ENCODE peak calls at places on chromosomes 1 and 21, in six cellular contexts. O is brain microvascular endothelial cell, X is left lung, T is GM23338, G is dorsolateral prefrontal cortex, J is cardiac fibroblast. P is an unnamed sample.

GRCh38 chr1:64877151-64877550 is 89.2 kb downstream of the JAK1 start:
- DNase-seq in O (no peak), X (no peak), T (no peak), G (no peak), J (no peak), P (no peak)

GRCh38 chr1:77536813-77537212 is 145.6 kb downstream of the ZZZ3 start:
- DNase-seq in O (peak), X (no peak), T (no peak), G (no peak), J (peak), P (no peak)

GRCh38 chr1:50959303-50959912 is 659 bp downstream of the FAF1 start:
- DNase-seq in O (peak), X (no peak), T (peak), G (no peak), J (peak), P (peak)

GRCh38 chr1:169904834-169905233 is 11.1 kb upstream of the SCYL3 start:
- DNase-seq in O (no peak), X (no peak), T (no peak), G (no peak), J (no peak), P (no peak)

GRCh38 chr1:192607836-192608235 is 28.1 kb upstream of the RGS13 start:
- DNase-seq in O (no peak), X (no peak), T (no peak), G (no peak), J (no peak), P (no peak)

GRCh38 chr1:200131551-200132125 is 104.1 kb downstream of the NR5A2 start:
- DNase-seq in O (peak), X (no peak), T (no peak), G (no peak), J (no peak), P (no peak)

GRCh38 chr1:116878804-116879477 is 30.8 kb upstream of the PTGFRN start:
- DNase-seq in O (peak), X (no peak), T (peak), G (no peak), J (peak), P (peak)

GRCh38 chr1:29120367-29120766 is 3.3 kb downstream of the TMEM200B start:
- DNase-seq in O (no peak), X (no peak), T (no peak), G (no peak), J (no peak), P (no peak)

GRCh38 chr1:41383094-41383852 is 22.0 kb downstream of the FOXO6 start:
- DNase-seq in O (peak), X (no peak), T (peak), G (no peak), J (no peak), P (peak)

GRCh38 chr21:35743571-35743970 is 316.8 kb downstream of the SETD4 start:
- DNase-seq in O (peak), X (no peak), T (no peak), G (no peak), J (peak), P (no peak)

GRCh38 chr1:170663011-170663410 is 920 bp upstream of the PRRX1 start:
- DNase-seq in O (peak), X (no peak), T (peak), G (no peak), J (peak), P (no peak)

GRCh38 chr1:110603058-110603457 is 3.1 kb downstream of the KCNA2 start:
- DNase-seq in O (no peak), X (no peak), T (no peak), G (no peak), J (no peak), P (no peak)

GRCh38 chr1:109271458-109271857 is 11.5 kb downstream of the PSRC1 start:
- DNase-seq in O (no peak), X (no peak), T (no peak), G (no peak), J (no peak), P (no peak)

GRCh38 chr1:112544753-112545152 is 36.0 kb downstream of the WNT2B start:
- DNase-seq in O (peak), X (no peak), T (no peak), G (no peak), J (peak), P (no peak)

GRCh38 chr1:162396201-162396906 is 14.8 kb downstream of the C1orf226 start:
- DNase-seq in O (no peak), X (no peak), T (no peak), G (no peak), J (no peak), P (no peak)

GRCh38 chr21:42193131-42193671 is 25.7 kb upstream of the ABCG1 start:
- DNase-seq in O (peak), X (no peak), T (no peak), G (no peak), J (peak), P (no peak)

GRCh38 chr1:184212649-184213314 is 161.3 kb downstream of the TSEN15 start:
- DNase-seq in O (peak), X (no peak), T (no peak), G (no peak), J (peak), P (no peak)

GRCh38 chr1:12556368-12556930 is 61.6 kb downstream of the DHRS3 start:
- DNase-seq in O (peak), X (peak), T (peak), G (no peak), J (peak), P (no peak)

GRCh38 chr21:39153373-39153772 is 29.9 kb downstream of the PSMG1 start:
- DNase-seq in O (no peak), X (no peak), T (peak), G (no peak), J (peak), P (no peak)
- TF ChIP-seq CTCF in O (peak), X (peak), T (peak), G (no peak), J (peak), P (peak)

DNA sequence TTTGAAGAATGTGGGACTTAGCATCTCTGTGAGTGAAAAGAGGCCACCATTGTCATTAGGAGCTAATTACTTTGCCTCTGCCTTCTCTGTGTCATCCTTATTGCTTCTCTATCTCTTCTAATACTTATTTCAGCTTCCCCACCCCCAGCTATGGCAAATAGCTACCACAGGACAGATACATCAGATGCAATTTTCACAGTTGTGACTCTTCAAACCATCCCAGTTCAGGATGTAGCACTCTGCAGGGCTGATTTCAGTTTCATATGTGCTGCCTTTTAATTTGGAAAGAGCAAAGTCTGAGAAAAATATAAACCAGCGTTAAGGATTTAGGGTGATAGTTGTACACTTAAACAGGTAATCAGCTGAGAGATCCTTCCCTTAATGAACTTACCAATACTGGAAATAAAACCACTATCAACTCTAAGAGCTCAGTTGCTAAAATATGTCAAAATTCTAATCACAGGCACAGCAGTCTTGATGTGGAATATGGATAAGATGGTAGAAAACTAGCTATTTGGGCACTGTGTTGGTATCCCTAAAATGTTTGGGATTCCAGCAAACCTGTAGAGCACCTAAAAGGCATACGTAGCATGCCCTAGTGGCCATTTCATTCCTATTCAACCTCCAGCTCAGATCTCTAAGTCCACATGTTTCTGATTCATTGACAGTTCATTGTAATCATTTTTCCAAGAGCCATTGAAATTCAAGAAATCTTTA is 148.4 kb downstream of the SYT2 start:
- DNase-seq in O (no peak), X (no peak), T (peak), G (no peak), J (no peak), P (no peak)
- TF ChIP-seq CTCF in O (no peak), X (no peak), T (peak), G (no peak), J (no peak), P (peak)

GRCh38 chr1:145960468-145961108 is 2.8 kb upstream of the LIX1L start:
- DNase-seq in O (no peak), X (peak), T (peak), G (peak), J (peak), P (peak)
- TF ChIP-seq CTCF in O (peak), X (peak), T (no peak), G (peak), J (peak), P (no peak)

GRCh38 chr1:58866578-58866977 is 82.7 kb upstream of the JUN start:
- DNase-seq in O (no peak), X (no peak), T (no peak), G (no peak), J (no peak), P (no peak)
- TF ChIP-seq CTCF in O (no peak), X (no peak), T (no peak), G (no peak), J (no peak), P (no peak)

DNA sequence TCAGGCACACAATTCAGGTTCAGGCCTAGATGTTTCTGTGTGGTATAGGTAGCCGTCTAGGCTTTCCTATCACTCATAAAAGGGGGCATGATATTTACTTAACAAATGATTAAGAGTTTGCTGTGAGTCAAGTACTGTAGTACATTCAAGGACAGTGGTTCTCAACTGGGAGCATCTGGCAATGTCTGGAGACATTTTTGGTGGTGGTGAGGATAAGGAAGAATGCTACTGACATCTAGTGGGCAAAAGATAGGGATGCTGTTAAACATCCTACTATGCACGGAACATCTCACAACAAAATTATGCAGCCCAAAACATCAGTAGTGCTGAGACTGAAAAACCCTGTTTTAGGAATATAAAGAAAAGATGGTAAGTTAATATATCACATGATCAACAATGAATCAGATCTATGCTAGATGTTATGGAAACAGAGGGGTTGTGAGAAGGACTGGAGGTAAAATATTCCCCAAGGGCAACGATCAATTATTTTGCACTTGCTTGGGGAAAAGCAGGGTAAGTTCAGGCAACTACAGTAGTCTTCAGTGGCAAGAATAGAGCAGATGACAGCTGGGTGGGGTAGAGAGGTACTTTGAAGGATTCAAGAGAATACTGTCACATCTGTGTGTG is 4.9 kb downstream of the DNTTIP2 start:
- DNase-seq in O (peak), X (no peak), T (peak), G (no peak), J (peak), P (no peak)
- TF ChIP-seq CTCF in O (peak), X (peak), T (peak), G (peak), J (peak), P (peak)

GRCh38 chr1:11262171-11263049 is at the start of gene MTOR:
- DNase-seq in O (peak), X (peak), T (peak), G (peak), J (peak), P (peak)
- TF ChIP-seq CTCF in O (peak), X (no peak), T (no peak), G (peak), J (peak), P (peak)

GRCh38 chr1:158803681-158804080 is 22.7 kb upstream of the OR6N2 start:
- DNase-seq in O (no peak), X (no peak), T (no peak), G (no peak), J (no peak), P (no peak)

GRCh38 chr1:158794247-158794646 is 13.2 kb upstream of the OR6N2 start:
- DNase-seq in O (no peak), X (no peak), T (peak), G (no peak), J (no peak), P (no peak)

GRCh38 chr1:158793604-158794003 is 12.6 kb upstream of the OR6N2 start:
- DNase-seq in O (no peak), X (no peak), T (peak), G (no peak), J (no peak), P (peak)

GRCh38 chr1:158799689-158800088 is 18.7 kb upstream of the OR6N2 start:
- DNase-seq in O (no peak), X (no peak), T (no peak), G (no peak), J (no peak), P (no peak)

DNA sequence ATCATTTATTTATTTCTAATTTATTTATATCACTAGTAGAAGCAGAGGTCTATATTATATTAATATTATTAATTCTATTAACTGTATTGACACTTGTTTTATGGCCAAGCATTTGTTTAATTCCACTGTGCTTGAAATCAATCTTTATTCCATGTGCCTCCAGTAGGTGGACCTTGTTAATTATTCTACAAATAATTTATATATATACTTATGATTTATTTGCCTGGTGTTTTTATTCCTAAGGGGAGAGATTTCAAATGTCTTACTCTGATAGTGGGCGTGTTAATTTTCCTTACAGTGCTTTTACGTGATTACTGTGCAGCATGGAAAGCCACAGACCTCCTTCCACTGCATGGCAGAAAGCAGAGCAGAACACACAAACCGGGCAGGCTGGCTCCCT is 17.5 kb upstream of the OR6N2 start:
- DNase-seq in O (no peak), X (no peak), T (no peak), G (no peak), J (peak), P (no peak)
- TF ChIP-seq CTCF in O (no peak), X (no peak), T (no peak), G (no peak), J (no peak), P (no peak)

DNA sequence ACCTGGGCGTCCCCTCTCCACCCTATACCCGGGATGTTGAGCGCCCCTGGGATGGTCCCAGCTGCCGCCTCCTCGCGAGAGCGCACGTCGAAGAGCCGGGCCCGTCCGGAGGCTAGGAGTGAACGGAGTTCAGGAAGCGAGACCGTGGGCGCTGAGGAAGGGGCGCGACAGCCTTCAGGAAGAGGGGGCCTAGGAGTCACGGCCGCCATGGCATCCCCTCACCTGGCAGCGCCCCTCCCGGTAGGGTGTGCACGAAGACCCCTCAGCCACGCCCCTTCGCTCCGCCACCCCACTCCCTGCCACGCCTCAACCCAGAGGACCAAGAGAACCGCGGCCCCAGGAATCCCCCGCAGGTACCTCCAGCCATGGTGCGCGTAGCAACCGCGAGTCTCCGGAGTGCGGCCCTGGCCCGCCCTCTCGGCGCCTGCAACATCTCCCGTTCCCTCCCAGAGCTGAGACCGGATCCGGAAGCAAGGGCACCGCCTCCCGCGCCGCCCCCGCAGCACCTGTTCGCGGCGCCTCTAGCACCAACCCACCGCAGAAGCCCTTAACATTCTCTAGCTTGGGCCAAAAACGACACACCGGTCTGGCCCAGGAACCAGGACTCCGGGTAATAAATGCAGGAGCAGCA is at the start of gene TSTD1:
- DNase-seq in O (no peak), X (peak), T (peak), G (peak), J (no peak), P (peak)
- TF ChIP-seq CTCF in O (no peak), X (no peak), T (no peak), G (no peak), J (no peak), P (no peak)

DNA sequence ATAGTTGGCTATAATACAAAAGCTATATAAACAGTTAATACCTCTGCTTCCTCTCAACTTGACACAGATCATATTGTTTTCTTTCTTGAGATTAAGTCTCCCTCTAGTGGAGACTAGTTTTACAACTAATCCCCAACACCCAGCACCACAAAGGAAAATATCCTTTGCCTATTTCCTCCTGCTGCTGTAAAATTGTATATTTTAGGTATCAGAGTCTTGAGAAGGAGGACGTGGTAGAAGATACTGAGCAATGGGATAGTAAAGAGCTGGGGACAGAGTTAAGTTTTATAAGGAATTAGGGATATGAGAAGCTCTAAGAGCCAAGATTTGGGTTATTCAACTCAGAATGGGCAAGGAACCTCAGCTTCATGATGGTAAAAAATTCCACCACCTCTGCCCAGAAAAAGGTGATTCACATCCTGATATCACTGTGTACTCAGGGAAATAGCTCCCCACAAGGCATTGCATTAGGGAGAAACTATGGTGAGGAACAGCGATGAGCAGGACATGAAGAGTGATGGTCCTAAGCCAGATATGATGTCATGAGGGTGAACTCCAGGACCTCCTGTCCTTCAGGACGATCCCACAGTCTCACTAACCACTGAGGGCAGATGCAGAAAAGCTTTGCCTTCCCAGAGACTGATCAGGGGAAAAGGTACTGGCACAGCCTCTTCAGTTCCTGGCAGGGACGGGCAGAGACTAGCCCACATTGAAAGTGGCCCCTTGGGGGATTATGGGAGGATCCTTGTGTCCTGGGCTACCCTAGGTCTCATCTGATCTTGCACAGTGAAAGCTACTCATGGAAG is 14.7 kb upstream of the CFAP126 start:
- DNase-seq in O (peak), X (no peak), T (peak), G (no peak), J (peak), P (peak)
- TF ChIP-seq CTCF in O (peak), X (peak), T (peak), G (peak), J (peak), P (peak)

P was measured in GM13977.